ENCODE peak calls at places on chromosomes 6 and 20, in five cellular contexts. N, D, Z, K and V are unnamed samples.

GRCh38 chr20:44098256-44098630 is 88.7 kb downstream of the JPH2 start:
- DNase-seq in N (no peak), K (no peak), Z (no peak), D (no peak), V (no peak)

GRCh38 chr6:134352786-134353480 is 35.0 kb upstream of the SGK1 start:
- DNase-seq in N (no peak), Z (no peak), K (peak), D (peak), V (no peak)

GRCh38 chr6:152046118-152046517 is 238.6 kb downstream of the ESR1 start:
- DNase-seq in D (no peak), N (no peak), K (no peak), Z (no peak), V (no peak)

GRCh38 chr6:35082046-35082732 is 59.0 kb downstream of the TCP11 start:
- DNase-seq in N (no peak), K (no peak), D (no peak), Z (no peak), V (no peak)

GRCh38 chr6:109455161-109455501 is 441 bp downstream of the MICAL1 start:
- DNase-seq in Z (peak), N (no peak), D (no peak), K (peak), V (peak)

GRCh38 chr6:139126255-139126654 is 8.6 kb upstream of the HECA start:
- DNase-seq in K (peak), Z (no peak), D (peak), N (peak), V (no peak)

GRCh38 chr6:118678866-118679265 is 27.5 kb upstream of the CEP85L start:
- DNase-seq in K (peak), N (no peak), D (peak), Z (no peak), V (no peak)

GRCh38 chr6:158611600-158612041 is 32.9 kb downstream of the DYNLT1 start:
- DNase-seq in D (no peak), K (peak), N (peak), Z (no peak), V (no peak)

GRCh38 chr6:110511401-110511800 is 35.0 kb upstream of the SLC22A16 start:
- DNase-seq in Z (no peak), N (no peak), K (no peak), D (no peak), V (no peak)

GRCh38 chr6:14016930-14017625 is 92.3 kb downstream of the RNF182 start:
- DNase-seq in D (no peak), N (no peak), Z (no peak), K (peak), V (no peak)

GRCh38 chr6:129874837-129875236 is 13.7 kb upstream of the TMEM244 start:
- DNase-seq in K (no peak), N (no peak), Z (no peak), D (no peak), V (no peak)

GRCh38 chr6:34459899-34460593 is 5.8 kb upstream of the PACSIN1 start:
- DNase-seq in Z (peak), N (peak), D (peak), K (peak), V (peak)

GRCh38 chr6:31658158-31658688 is 2.4 kb downstream of the C6orf47 start:
- DNase-seq in N (no peak), D (no peak), K (no peak), Z (no peak), V (no peak)

GRCh38 chr6:38502423-38502822 is 137.3 kb downstream of the BTBD9 start:
- DNase-seq in N (no peak), K (no peak), D (no peak), Z (no peak), V (no peak)

GRCh38 chr20:45415822-45416637 is at the start of gene PIGT:
- DNase-seq in K (peak), Z (peak), D (peak), N (peak), V (peak)
- TF ChIP-seq CTCF in K (no peak), Z (no peak), D (no peak), N (no peak), V (no peak)

GRCh38 chr20:33757046-33757445 is 25.2 kb downstream of the ZNF341 start:
- DNase-seq in N (no peak), Z (no peak), D (no peak), K (no peak), V (no peak)

GRCh38 chr20:33753763-33754162 is 22.0 kb downstream of the ZNF341 start:
- DNase-seq in D (peak), K (peak), N (no peak), Z (no peak), V (no peak)

GRCh38 chr20:33753143-33753542 is 21.3 kb downstream of the ZNF341 start:
- DNase-seq in D (no peak), N (no peak), Z (no peak), K (no peak), V (no peak)

GRCh38 chr20:33746325-33746998 is 14.7 kb downstream of the ZNF341 start:
- DNase-seq in N (no peak), D (no peak), Z (no peak), K (no peak), V (no peak)

GRCh38 chr20:33751775-33752174 is 20.0 kb downstream of the ZNF341 start:
- DNase-seq in D (no peak), Z (no peak), K (no peak), N (no peak), V (no peak)
- TF ChIP-seq CTCF in D (no peak), Z (no peak), K (no peak), N (no peak), V (no peak)

GRCh38 chr6:148974351-148974750 is 227.5 kb downstream of the UST start:
- DNase-seq in D (no peak), K (no peak), Z (no peak), N (no peak), V (no peak)

GRCh38 chr6:148969679-148970078 is 222.8 kb downstream of the UST start:
- DNase-seq in Z (no peak), K (no peak), D (peak), N (no peak), V (no peak)

GRCh38 chr6:148971027-148971927 is 224.4 kb downstream of the UST start:
- DNase-seq in D (peak), K (no peak), Z (no peak), N (peak), V (no peak)

GRCh38 chr6:148973809-148974208 is 227.0 kb downstream of the UST start:
- DNase-seq in K (no peak), D (no peak), Z (no peak), N (no peak), V (no peak)

DNA sequence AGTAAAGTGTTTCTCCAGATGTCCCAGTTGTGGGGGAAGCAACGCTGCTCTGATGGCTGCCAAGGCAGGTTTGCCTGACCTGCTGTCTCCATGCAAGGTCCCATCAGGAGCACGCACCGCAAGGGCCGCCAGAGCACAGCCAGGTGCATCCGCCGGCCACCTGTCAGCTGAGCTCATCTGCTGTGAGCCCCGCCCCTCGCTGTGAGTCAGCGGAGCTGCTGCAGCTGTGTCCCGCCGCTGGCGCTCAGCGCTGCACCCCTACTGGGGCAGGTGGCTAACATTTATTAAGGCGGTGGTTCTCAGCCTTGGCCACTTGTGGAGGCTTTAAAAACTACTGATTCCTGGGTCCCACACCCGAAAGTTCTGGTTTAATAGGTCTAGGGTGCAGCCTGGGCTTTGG is 225.7 kb downstream of the UST start:
- DNase-seq in N (peak), Z (peak), D (peak), K (peak), V (peak)
- TF ChIP-seq CTCF in N (no peak), Z (no peak), D (no peak), K (peak), V (no peak)

GRCh38 chr6:138000955-138001354 is 106.3 kb downstream of the PERP start:
- DNase-seq in N (no peak), Z (no peak), D (no peak), K (no peak), V (no peak)

GRCh38 chr6:138007014-138007472 is 100.2 kb downstream of the PERP start:
- DNase-seq in K (peak), D (peak), N (peak), Z (peak), V (peak)

GRCh38 chr6:138001750-138002349 is 105.4 kb downstream of the PERP start:
- DNase-seq in N (peak), Z (peak), D (no peak), K (peak), V (peak)

GRCh38 chr6:138005846-138006245 is 101.4 kb downstream of the PERP start:
- DNase-seq in Z (no peak), D (no peak), K (no peak), N (no peak), V (peak)

GRCh38 chr6:138004423-138005287 is 102.6 kb downstream of the PERP start:
- DNase-seq in Z (peak), N (peak), K (peak), D (no peak), V (peak)
- TF ChIP-seq CTCF in Z (peak), N (peak), K (peak), D (peak), V (peak)

GRCh38 chr20:63782051-63782471 is 42.5 kb downstream of the SLC2A4RG start:
- DNase-seq in Z (no peak), D (no peak), K (no peak), N (no peak), V (no peak)
- TF ChIP-seq CTCF in Z (no peak), D (no peak), K (no peak), N (no peak), V (no peak)